ENCODE peak calls at places on chromosomes 11 and 22, in six cellular contexts. X, M, G, V, K and W are unnamed samples.
A peak's percentile ranks its signal among the peaks of the same experiment; 100 is the strongest.

GRCh38 chr11:9660886-9661285 is 3.0 kb upstream of the SWAP70 start:
- DNase-seq in X (no peak), M (no peak), G (no peak), V (no peak), K (no peak), W (no peak)

GRCh38 chr22:42065408-42066132 is 5.0 kb downstream of the NAGA start:
- DNase-seq in X (no peak), M (no peak), G (no peak), V (no peak), K (no peak), W (no peak)

GRCh38 chr11:45551181-45551580 is 114.2 kb downstream of the CHST1 start:
- DNase-seq in X (no peak), M (no peak), G (no peak), V (no peak), K (no peak), W (no peak)

GRCh38 chr11:114762437-114762836 is 84.1 kb downstream of the NXPE2 start:
- DNase-seq in X (no peak), M (peak; percentile 77), G (peak; percentile 29), V (peak; percentile 48), K (no peak), W (no peak)

GRCh38 chr22:37476389-37477329 is 9.5 kb downstream of the MFNG start:
- DNase-seq in X (no peak), M (no peak), G (no peak), V (no peak), K (no peak), W (no peak)

GRCh38 chr11:72864692-72865655 is 50.8 kb downstream of the ATG16L2 start:
- DNase-seq in X (no peak), M (peak; percentile 31), G (peak; percentile 71), V (no peak), K (no peak), W (no peak)

GRCh38 chr11:93271596-93271995 is 58.9 kb upstream of the DEUP1 start:
- DNase-seq in X (no peak), M (no peak), G (no peak), V (no peak), K (no peak), W (no peak)

GRCh38 chr11:33685061-33685460 is 15.6 kb downstream of the C11orf91 start:
- DNase-seq in X (no peak), M (no peak), G (no peak), V (no peak), K (no peak), W (no peak)

GRCh38 chr11:112810951-112811350 is 150.3 kb upstream of the NCAM1 start:
- DNase-seq in X (no peak), M (no peak), G (no peak), V (no peak), K (no peak), W (no peak)

GRCh38 chr22:17880020-17880419 is 105.8 kb upstream of the BID start:
- DNase-seq in X (no peak), M (no peak), G (no peak), V (no peak), K (no peak), W (no peak)

GRCh38 chr11:36007127-36007824 is 63.4 kb downstream of the LDLRAD3 start:
- DNase-seq in X (no peak), M (no peak), G (peak; percentile 32), V (no peak), K (no peak), W (no peak)